ENCODE peak calls at places on chromosomes 16 and 17, in nine cellular contexts. Y is cardiac muscle cell; Q is Daoy; X is EL; O is DMS53; G is AG20443; K is activated CD4-positive, CD25-positive, alpha-beta regulatory T cell treated with anti-CD3 and anti-CD28 coated beads, Interleukin-2, amount 50 U/mL, for 72 hours; Z is CD8-positive, alpha-beta T cell; B is psoas muscle. U is an unnamed sample.

GRCh38 chr16:49055824-49056545 is 225.7 kb downstream of the CBLN1 start:
- DNase-seq in X (no peak), G (no peak), K (no peak), Z (no peak), Q (no peak), O (no peak), Y (no peak), B (no peak), U (peak)

GRCh38 chr16:69143116-69143515 is 10.7 kb downstream of the UTP4 start:
- DNase-seq in O (peak), Z (no peak), Y (no peak), G (no peak), Q (no peak), B (no peak), X (no peak), K (no peak), U (no peak)

GRCh38 chr16:13697568-13697967 is 222.4 kb upstream of the ERCC4 start:
- DNase-seq in X (no peak), O (no peak), Q (no peak), Z (no peak), B (no peak), G (no peak), Y (no peak), K (no peak), U (no peak)

GRCh38 chr17:81727324-81728031 is 15.4 kb downstream of the SLC25A10 start:
- DNase-seq in X (no peak), Q (no peak), G (no peak), K (no peak), Y (no peak), Z (no peak), B (no peak), O (peak), U (peak)

GRCh38 chr16:11799017-11799381 is 1.9 kb upstream of the ZC3H7A start:
- DNase-seq in Q (no peak), Y (no peak), X (no peak), B (no peak), Z (no peak), K (no peak), G (no peak), O (no peak), U (no peak)

GRCh38 chr16:82583415-82583814 is 43.4 kb upstream of the CDH13 start:
- DNase-seq in G (peak), Q (peak), K (no peak), Y (no peak), O (no peak), Z (no peak), B (no peak), X (peak), U (no peak)

GRCh38 chr17:19014628-19015215 is 10.2 kb upstream of the FAM83G start:
- DNase-seq in Q (no peak), G (no peak), X (no peak), Y (no peak), K (no peak), Z (no peak), B (peak), O (no peak), U (no peak)

GRCh38 chr16:19294156-19294649 is 8.7 kb downstream of the CLEC19A start:
- DNase-seq in Q (peak), K (peak), Z (no peak), Y (no peak), G (no peak), B (peak), X (no peak), O (peak), U (peak)

GRCh38 chr16:79801550-79802090 is 201.1 kb upstream of the MAF start:
- DNase-seq in Z (no peak), Y (no peak), G (no peak), B (no peak), O (peak), X (no peak), K (no peak), Q (peak), U (no peak)

GRCh38 chr16:85112364-85112763 is at the start of gene CIBAR2:
- DNase-seq in Y (no peak), O (peak), Q (no peak), X (no peak), G (no peak), K (no peak), B (no peak), Z (no peak), U (peak)

GRCh38 chr16:945271-946047 is 25.3 kb downstream of the LMF1 start:
- DNase-seq in Y (no peak), O (no peak), G (no peak), Q (no peak), Z (no peak), X (no peak), K (no peak), B (no peak), U (no peak)

GRCh38 chr17:74298690-74299617 is 24.9 kb downstream of the DNAI2 start:
- DNase-seq in O (no peak), Z (no peak), B (no peak), Y (no peak), G (no peak), K (no peak), Q (no peak), X (no peak), U (no peak)

U was measured in NCI-H69.